ENCODE peak calls at places on chromosomes 2 and 18, in six cellular contexts. P is AG10803; B is stimulated activated CD8-positive, alpha-beta memory T cell treated with anti-CD3 and anti-CD28 coated beads, Interleukin-4, amount 100 ng/mL, for 4 hours; Z is CD4-positive, alpha-beta T cell; M is glutamatergic neuron; H is substantia nigra. G is an unnamed sample.

GRCh38 chr2:200405599-200406298 is 99.3 kb downstream of the SPATS2L start:
- DNase-seq in P (peak; percentile 84), B (no peak), Z (no peak), M (no peak), H (no peak), G (no peak)

GRCh38 chr18:3816601-3817363 is 366.8 kb downstream of the TGIF1 start:
- DNase-seq in P (peak; percentile 97), B (no peak), Z (no peak), M (no peak), H (no peak), G (no peak)

GRCh38 chr2:96267159-96267971 is 1.3 kb downstream of the CIAO1 start:
- DNase-seq in P (peak; percentile 35), B (peak; percentile 7), Z (peak; percentile 31), M (peak; percentile 68), H (no peak), G (no peak)

GRCh38 chr18:54607213-54607934 is 16.3 kb downstream of the DYNAP start:
- DNase-seq in P (peak; percentile 1), B (no peak), Z (no peak), M (no peak), H (no peak), G (no peak)

GRCh38 chr2:118490323-118490722 is 357.1 kb downstream of the EN1 start:
- DNase-seq in P (no peak), B (no peak), Z (no peak), M (no peak), H (no peak), G (no peak)

GRCh38 chr2:24352664-24353063 is 7.7 kb downstream of the ITSN2 start:
- DNase-seq in P (no peak), B (no peak), Z (no peak), M (no peak), H (no peak), G (no peak)

GRCh38 chr2:200615247-200615646 is 29.4 kb downstream of the AOX1 start:
- DNase-seq in P (peak; percentile 80), B (no peak), Z (no peak), M (no peak), H (no peak), G (no peak)

GRCh38 chr2:16525265-16525887 is 140.3 kb downstream of the CYRIA start:
- DNase-seq in P (no peak), B (no peak), Z (no peak), M (peak; percentile 59), H (no peak), G (no peak)